ENCODE peak calls at places on chromosomes 5 and 9, in seven cellular contexts. One of them, this sample, is unnamed.

GRCh38 chr5:19987594-19988345 is at the start of gene CDH18:
- DNase-seq in pancreas: peak; percentile 46
- DNase-seq in IMR-90: peak; percentile 38
- DNase-seq in aorta: no peak
- DNase-seq in H1: peak; percentile 77
- DNase-seq in cardiac muscle cell: peak; percentile 45
- DNase-seq in CD8-positive, alpha-beta memory T cell: no peak
- DNase-seq in this sample: no peak

GRCh38 chr9:89808076-89808701 is 203.4 kb downstream of the GADD45G start:
- DNase-seq in pancreas: no peak
- DNase-seq in IMR-90: no peak
- DNase-seq in aorta: no peak
- DNase-seq in H1: peak; percentile 42
- DNase-seq in cardiac muscle cell: peak; percentile 7
- DNase-seq in CD8-positive, alpha-beta memory T cell: no peak
- DNase-seq in this sample: no peak

GRCh38 chr5:124474821-124475220 is 271.6 kb downstream of the ZNF608 start:
- DNase-seq in pancreas: no peak
- DNase-seq in IMR-90: peak; percentile 3
- DNase-seq in aorta: no peak
- DNase-seq in H1: no peak
- DNase-seq in cardiac muscle cell: peak; percentile 5
- DNase-seq in CD8-positive, alpha-beta memory T cell: no peak
- DNase-seq in this sample: no peak

GRCh38 chr9:89752154-89752553 is 147.3 kb downstream of the GADD45G start:
- DNase-seq in pancreas: no peak
- DNase-seq in IMR-90: no peak
- DNase-seq in aorta: no peak
- DNase-seq in H1: no peak
- DNase-seq in cardiac muscle cell: no peak
- DNase-seq in CD8-positive, alpha-beta memory T cell: no peak
- DNase-seq in this sample: no peak

GRCh38 chr9:18629136-18629535 is 155.2 kb downstream of the ADAMTSL1 start:
- DNase-seq in pancreas: no peak
- DNase-seq in IMR-90: no peak
- DNase-seq in aorta: no peak
- DNase-seq in H1: no peak
- DNase-seq in cardiac muscle cell: no peak
- DNase-seq in CD8-positive, alpha-beta memory T cell: no peak
- DNase-seq in this sample: no peak

GRCh38 chr5:168268949-168269943 is 22.2 kb upstream of the WWC1 start:
- DNase-seq in pancreas: peak; percentile 92
- DNase-seq in IMR-90: peak; percentile 82
- DNase-seq in aorta: peak; percentile 93
- DNase-seq in H1: peak; percentile 98
- DNase-seq in cardiac muscle cell: peak; percentile 92
- DNase-seq in CD8-positive, alpha-beta memory T cell: peak; percentile 33
- DNase-seq in this sample: peak; percentile 89

GRCh38 chr5:139513852-139514485 is 31.4 kb upstream of the STING1 start:
- DNase-seq in pancreas: no peak
- DNase-seq in IMR-90: no peak
- DNase-seq in aorta: no peak
- DNase-seq in H1: no peak
- DNase-seq in cardiac muscle cell: no peak
- DNase-seq in CD8-positive, alpha-beta memory T cell: no peak
- DNase-seq in this sample: no peak

GRCh38 chr5:75547826-75548225 is 36.1 kb downstream of the POLK start:
- DNase-seq in pancreas: no peak
- DNase-seq in IMR-90: no peak
- DNase-seq in aorta: no peak
- DNase-seq in H1: no peak
- DNase-seq in cardiac muscle cell: no peak
- DNase-seq in CD8-positive, alpha-beta memory T cell: no peak
- DNase-seq in this sample: no peak

GRCh38 chr9:128222026-128222425 is 18.8 kb downstream of the DNM1 start:
- DNase-seq in pancreas: no peak
- DNase-seq in IMR-90: no peak
- DNase-seq in aorta: no peak
- DNase-seq in H1: no peak
- DNase-seq in cardiac muscle cell: no peak
- DNase-seq in CD8-positive, alpha-beta memory T cell: no peak
- DNase-seq in this sample: no peak

GRCh38 chr5:40497573-40497972 is 182.1 kb upstream of the PTGER4 start:
- DNase-seq in pancreas: no peak
- DNase-seq in IMR-90: peak; percentile 65
- DNase-seq in aorta: no peak
- DNase-seq in H1: no peak
- DNase-seq in cardiac muscle cell: peak; percentile 39
- DNase-seq in CD8-positive, alpha-beta memory T cell: no peak
- DNase-seq in this sample: no peak

GRCh38 chr9:71490810-71491209 is 277.5 kb downstream of the CEMIP2 start:
- DNase-seq in pancreas: no peak
- DNase-seq in IMR-90: no peak
- DNase-seq in aorta: no peak
- DNase-seq in H1: no peak
- DNase-seq in cardiac muscle cell: no peak
- DNase-seq in CD8-positive, alpha-beta memory T cell: no peak
- DNase-seq in this sample: peak; percentile 49

GRCh38 chr9:128899566-128900322 is 17.8 kb downstream of the LRRC8A start:
- DNase-seq in pancreas: no peak
- DNase-seq in IMR-90: no peak
- DNase-seq in aorta: no peak
- DNase-seq in H1: no peak
- DNase-seq in cardiac muscle cell: no peak
- DNase-seq in CD8-positive, alpha-beta memory T cell: no peak
- DNase-seq in this sample: no peak

GRCh38 chr9:126150411-126151030 is 176.1 kb upstream of the MVB12B start:
- DNase-seq in pancreas: no peak
- DNase-seq in IMR-90: no peak
- DNase-seq in aorta: peak; percentile 21
- DNase-seq in H1: peak; percentile 36
- DNase-seq in cardiac muscle cell: no peak
- DNase-seq in CD8-positive, alpha-beta memory T cell: no peak
- DNase-seq in this sample: no peak

GRCh38 chr9:114804504-114804903 is 1.3 kb downstream of the TNFSF15 start:
- DNase-seq in pancreas: peak; percentile 46
- DNase-seq in IMR-90: peak; percentile 84
- DNase-seq in aorta: no peak
- DNase-seq in H1: no peak
- DNase-seq in cardiac muscle cell: peak; percentile 80
- DNase-seq in CD8-positive, alpha-beta memory T cell: no peak
- DNase-seq in this sample: no peak

GRCh38 chr9:120486835-120487234 is 93.1 kb downstream of the CDK5RAP2 start:
- DNase-seq in pancreas: no peak
- DNase-seq in IMR-90: no peak
- DNase-seq in aorta: no peak
- DNase-seq in H1: no peak
- DNase-seq in cardiac muscle cell: no peak
- DNase-seq in CD8-positive, alpha-beta memory T cell: no peak
- DNase-seq in this sample: no peak

GRCh38 chr9:20611751-20612287 is 10.5 kb downstream of the MLLT3 start:
- DNase-seq in pancreas: no peak
- DNase-seq in IMR-90: peak; percentile 84
- DNase-seq in aorta: no peak
- DNase-seq in H1: no peak
- DNase-seq in cardiac muscle cell: peak; percentile 83
- DNase-seq in CD8-positive, alpha-beta memory T cell: no peak
- DNase-seq in this sample: no peak
- H3K27ac ChIP-seq in pancreas: no peak overlapping the region
- H3K27ac ChIP-seq in IMR-90: peak overlapping the region; percentile 16
- H3K27ac ChIP-seq in aorta: no peak overlapping the region
- H3K27ac ChIP-seq in H1: no peak overlapping the region
- H3K27ac ChIP-seq in cardiac muscle cell: no peak overlapping the region
- H3K27ac ChIP-seq in CD8-positive, alpha-beta memory T cell: no peak overlapping the region
- H3K27ac ChIP-seq in this sample: no peak overlapping the region

DNA sequence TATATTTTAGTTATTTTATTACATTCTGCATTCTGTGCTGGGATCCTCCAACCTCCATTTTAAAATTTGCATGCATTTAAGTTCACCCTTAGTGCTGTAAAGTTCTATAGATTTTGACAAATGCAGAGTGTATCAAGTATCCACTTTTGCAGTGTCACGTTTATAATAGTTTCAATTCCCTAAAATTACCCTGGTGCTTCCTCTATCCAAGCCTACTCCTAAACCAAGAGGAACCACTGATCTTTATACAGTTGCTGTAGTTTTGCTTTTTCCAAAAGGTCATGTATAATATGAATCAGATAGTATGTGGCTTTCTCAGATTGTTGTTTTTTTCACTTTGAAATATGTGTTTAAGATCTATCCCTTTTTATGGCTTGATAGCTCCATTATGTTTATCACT is 468.4 kb upstream of the CDH6 start:
- DNase-seq in pancreas: no peak
- DNase-seq in IMR-90: no peak
- DNase-seq in aorta: no peak
- DNase-seq in H1: no peak
- DNase-seq in cardiac muscle cell: no peak
- DNase-seq in CD8-positive, alpha-beta memory T cell: no peak
- DNase-seq in this sample: no peak
- H3K27ac ChIP-seq in pancreas: no peak overlapping the region
- H3K27ac ChIP-seq in IMR-90: no peak overlapping the region
- H3K27ac ChIP-seq in aorta: no peak overlapping the region
- H3K27ac ChIP-seq in H1: no peak overlapping the region
- H3K27ac ChIP-seq in cardiac muscle cell: no peak overlapping the region
- H3K27ac ChIP-seq in CD8-positive, alpha-beta memory T cell: no peak overlapping the region
- H3K27ac ChIP-seq in this sample: no peak overlapping the region

GRCh38 chr9:109780453-109781033 is 545 bp downstream of the PALM2AKAP2 start:
- DNase-seq in pancreas: no peak
- DNase-seq in IMR-90: no peak
- DNase-seq in aorta: no peak
- DNase-seq in H1: peak; percentile 58
- DNase-seq in cardiac muscle cell: peak; percentile 21
- DNase-seq in CD8-positive, alpha-beta memory T cell: no peak
- DNase-seq in this sample: no peak
- H3K27ac ChIP-seq in pancreas: no peak overlapping the region
- H3K27ac ChIP-seq in IMR-90: peak overlapping the region; percentile 58
- H3K27ac ChIP-seq in aorta: peak overlapping the region; percentile 81
- H3K27ac ChIP-seq in H1: no peak overlapping the region
- H3K27ac ChIP-seq in cardiac muscle cell: peak overlapping the region; percentile 93
- H3K27ac ChIP-seq in CD8-positive, alpha-beta memory T cell: no peak overlapping the region
- H3K27ac ChIP-seq in this sample: no peak overlapping the region

DNA sequence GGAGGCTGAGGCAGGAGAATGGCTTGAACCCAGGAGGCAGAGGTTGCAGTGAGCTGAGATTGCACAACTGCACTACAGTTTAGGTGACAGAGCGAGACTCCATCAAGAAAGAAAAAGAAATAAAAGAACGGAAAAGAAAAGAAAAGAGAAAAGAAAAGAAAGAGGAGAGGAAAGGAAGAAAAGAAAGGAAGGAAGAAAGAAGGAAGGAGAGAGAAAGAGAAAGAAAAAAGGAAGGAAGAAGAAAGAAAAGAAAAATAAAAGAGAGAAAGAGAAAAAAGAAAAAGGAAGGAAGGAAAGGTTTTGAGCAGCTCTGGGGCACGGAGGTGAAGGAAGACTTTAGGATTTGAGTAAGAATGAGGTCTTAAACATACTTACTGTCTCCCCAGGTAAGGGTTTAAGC is 18.4 kb downstream of the TLN1 start:
- DNase-seq in pancreas: no peak
- DNase-seq in IMR-90: no peak
- DNase-seq in aorta: no peak
- DNase-seq in H1: no peak
- DNase-seq in cardiac muscle cell: no peak
- DNase-seq in CD8-positive, alpha-beta memory T cell: no peak
- DNase-seq in this sample: no peak
- H3K27ac ChIP-seq in pancreas: no peak overlapping the region
- H3K27ac ChIP-seq in IMR-90: no peak overlapping the region
- H3K27ac ChIP-seq in aorta: no peak overlapping the region
- H3K27ac ChIP-seq in H1: no peak overlapping the region
- H3K27ac ChIP-seq in cardiac muscle cell: no peak overlapping the region
- H3K27ac ChIP-seq in CD8-positive, alpha-beta memory T cell: no peak overlapping the region
- H3K27ac ChIP-seq in this sample: no peak overlapping the region

GRCh38 chr5:179152941-179153340 is 92.8 kb downstream of the ZNF354C start:
- DNase-seq in pancreas: no peak
- DNase-seq in IMR-90: no peak
- DNase-seq in aorta: peak; percentile 56
- DNase-seq in H1: no peak
- DNase-seq in cardiac muscle cell: no peak
- DNase-seq in CD8-positive, alpha-beta memory T cell: no peak
- DNase-seq in this sample: no peak
- H3K27ac ChIP-seq in pancreas: no peak overlapping the region
- H3K27ac ChIP-seq in IMR-90: no peak overlapping the region
- H3K27ac ChIP-seq in aorta: no peak overlapping the region
- H3K27ac ChIP-seq in H1: no peak overlapping the region
- H3K27ac ChIP-seq in cardiac muscle cell: no peak overlapping the region
- H3K27ac ChIP-seq in CD8-positive, alpha-beta memory T cell: no peak overlapping the region
- H3K27ac ChIP-seq in this sample: no peak overlapping the region

DNA sequence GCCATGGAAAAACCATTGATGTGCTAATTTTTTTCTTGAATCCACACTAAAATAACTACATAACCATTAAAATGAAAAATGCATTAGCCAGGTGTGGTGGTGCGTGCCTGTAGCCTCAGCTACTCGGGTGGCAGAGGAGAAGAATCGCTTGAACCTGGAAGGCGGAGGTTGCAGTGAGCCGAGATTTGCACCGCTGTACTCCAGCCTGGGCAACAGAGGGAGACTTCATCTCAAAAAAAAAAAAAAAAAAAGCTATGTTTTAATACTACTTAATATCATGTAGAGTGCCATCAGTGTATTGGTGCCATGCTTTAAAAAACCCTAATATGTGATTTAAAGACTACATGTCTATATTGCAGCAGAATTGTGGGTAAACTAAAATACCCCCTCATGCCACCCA is 58.9 kb downstream of the NDFIP1 start:
- DNase-seq in pancreas: no peak
- DNase-seq in IMR-90: no peak
- DNase-seq in aorta: no peak
- DNase-seq in H1: no peak
- DNase-seq in cardiac muscle cell: no peak
- DNase-seq in CD8-positive, alpha-beta memory T cell: no peak
- DNase-seq in this sample: no peak
- H3K27ac ChIP-seq in pancreas: no peak overlapping the region
- H3K27ac ChIP-seq in IMR-90: no peak overlapping the region
- H3K27ac ChIP-seq in aorta: no peak overlapping the region
- H3K27ac ChIP-seq in H1: no peak overlapping the region
- H3K27ac ChIP-seq in cardiac muscle cell: no peak overlapping the region
- H3K27ac ChIP-seq in CD8-positive, alpha-beta memory T cell: no peak overlapping the region
- H3K27ac ChIP-seq in this sample: no peak overlapping the region

GRCh38 chr5:6162175-6162574 is 216.2 kb downstream of the MED10 start:
- DNase-seq in pancreas: no peak
- DNase-seq in IMR-90: no peak
- DNase-seq in aorta: no peak
- DNase-seq in H1: no peak
- DNase-seq in cardiac muscle cell: peak; percentile 30
- DNase-seq in CD8-positive, alpha-beta memory T cell: no peak
- DNase-seq in this sample: no peak

GRCh38 chr5:6158974-6159863 is 219.1 kb downstream of the MED10 start:
- DNase-seq in pancreas: no peak
- DNase-seq in IMR-90: peak; percentile 21
- DNase-seq in aorta: no peak
- DNase-seq in H1: no peak
- DNase-seq in cardiac muscle cell: peak; percentile 69
- DNase-seq in CD8-positive, alpha-beta memory T cell: no peak
- DNase-seq in this sample: no peak

GRCh38 chr5:6163913-6164312 is 214.4 kb downstream of the MED10 start:
- DNase-seq in pancreas: no peak
- DNase-seq in IMR-90: no peak
- DNase-seq in aorta: no peak
- DNase-seq in H1: no peak
- DNase-seq in cardiac muscle cell: no peak
- DNase-seq in CD8-positive, alpha-beta memory T cell: no peak
- DNase-seq in this sample: no peak

GRCh38 chr5:6161257-6161656 is 217.1 kb downstream of the MED10 start:
- DNase-seq in pancreas: no peak
- DNase-seq in IMR-90: no peak
- DNase-seq in aorta: no peak
- DNase-seq in H1: no peak
- DNase-seq in cardiac muscle cell: no peak
- DNase-seq in CD8-positive, alpha-beta memory T cell: no peak
- DNase-seq in this sample: no peak

GRCh38 chr5:6159864-6160199 is 218.5 kb downstream of the MED10 start:
- DNase-seq in pancreas: no peak
- DNase-seq in IMR-90: no peak
- DNase-seq in aorta: no peak
- DNase-seq in H1: no peak
- DNase-seq in cardiac muscle cell: no peak
- DNase-seq in CD8-positive, alpha-beta memory T cell: no peak
- DNase-seq in this sample: no peak
- H3K27ac ChIP-seq in pancreas: no peak overlapping the region
- H3K27ac ChIP-seq in IMR-90: no peak overlapping the region
- H3K27ac ChIP-seq in aorta: no peak overlapping the region
- H3K27ac ChIP-seq in H1: no peak overlapping the region
- H3K27ac ChIP-seq in cardiac muscle cell: no peak overlapping the region
- H3K27ac ChIP-seq in CD8-positive, alpha-beta memory T cell: no peak overlapping the region
- H3K27ac ChIP-seq in this sample: no peak overlapping the region